ENCODE peak calls at places on chromosome 9, in five cellular contexts. N is PC-3, H is progenitor cell of endocrine pancreas, K is body of pancreas, X is astrocyte of the cerebellum. Z is an unnamed sample.

GRCh38 chr9:35605336-35606137 is 475 bp downstream of the TESK1 start:
- DNase-seq in X (no peak), K (peak), N (no peak), H (no peak), Z (peak)

GRCh38 chr9:85662558-85662957 is 79.2 kb downstream of the AGTPBP1 start:
- DNase-seq in X (no peak), K (no peak), H (no peak), N (no peak), Z (no peak)

GRCh38 chr9:113154471-113154870 is 3.7 kb downstream of the SLC31A2 start:
- DNase-seq in H (no peak), N (peak), X (peak), K (peak), Z (no peak)

GRCh38 chr9:13823021-13823420 is 490.9 kb downstream of the NFIB start:
- DNase-seq in N (no peak), K (no peak), H (no peak), X (peak), Z (no peak)

GRCh38 chr9:77989437-77989836 is 42.2 kb downstream of the GNAQ start:
- DNase-seq in X (no peak), N (no peak), H (no peak), K (no peak), Z (no peak)

GRCh38 chr9:128558431-128559310 is 6.3 kb downstream of the SPTAN1 start:
- DNase-seq in X (peak), K (peak), N (peak), H (no peak), Z (peak)

GRCh38 chr9:108672475-108673065 is 183.2 kb downstream of the ACTL7B start:
- DNase-seq in K (no peak), X (no peak), N (peak), H (no peak), Z (no peak)

GRCh38 chr9:16421534-16421933 is 448.9 kb downstream of the BNC2 start:
- DNase-seq in N (no peak), H (no peak), X (no peak), K (no peak), Z (no peak)

GRCh38 chr9:92607773-92608172 is 62.2 kb downstream of the IPPK start:
- DNase-seq in N (no peak), K (peak), X (peak), H (no peak), Z (no peak)

GRCh38 chr9:74366111-74366510 is 131.0 kb upstream of the RORB start:
- DNase-seq in N (no peak), X (no peak), K (no peak), H (no peak), Z (no peak)

GRCh38 chr9:130043654-130044623 is 950 bp upstream of the FNBP1 start:
- DNase-seq in X (no peak), H (peak), K (peak), N (no peak), Z (no peak)

GRCh38 chr9:94443039-94443722 is 111.7 kb upstream of the PCAT7 start:
- DNase-seq in K (no peak), N (no peak), X (no peak), H (no peak), Z (no peak)

GRCh38 chr9:16058131-16058549 is 505.3 kb downstream of the CCDC171 start:
- DNase-seq in N (peak), X (no peak), K (no peak), H (no peak), Z (peak)

GRCh38 chr9:83425240-83425639 is 113.0 kb downstream of the FRMD3 start:
- DNase-seq in X (no peak), N (peak), K (peak), H (no peak), Z (no peak)

GRCh38 chr9:87324613-87325194 is 173.0 kb upstream of the DAPK1 start:
- DNase-seq in K (peak), H (no peak), X (peak), N (peak), Z (peak)

DNA sequence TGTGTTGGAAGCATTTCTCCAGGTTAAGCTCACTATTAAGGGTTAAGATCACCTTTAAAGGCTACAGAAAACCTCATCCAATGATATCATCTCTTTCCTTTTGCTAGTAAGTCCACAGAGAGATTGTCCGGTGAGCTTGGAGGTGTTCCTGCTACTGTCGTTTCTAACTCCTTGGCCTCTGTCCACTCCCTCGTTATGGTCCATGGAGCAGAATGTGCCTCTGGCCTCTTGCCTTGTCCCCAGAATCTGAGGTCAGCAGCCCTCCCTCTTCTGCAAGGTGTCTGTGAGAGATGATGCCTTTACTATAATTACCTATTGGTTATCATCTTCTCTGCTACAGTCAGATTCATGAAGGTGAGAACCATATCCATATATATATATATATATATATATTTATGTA is 15.0 kb downstream of the ORM2 start:
- DNase-seq in N (no peak), K (no peak), X (no peak), H (no peak), Z (no peak)
- TF ChIP-seq CTCF in N (no peak), K (no peak), X (no peak), H (no peak), Z (no peak)

DNA sequence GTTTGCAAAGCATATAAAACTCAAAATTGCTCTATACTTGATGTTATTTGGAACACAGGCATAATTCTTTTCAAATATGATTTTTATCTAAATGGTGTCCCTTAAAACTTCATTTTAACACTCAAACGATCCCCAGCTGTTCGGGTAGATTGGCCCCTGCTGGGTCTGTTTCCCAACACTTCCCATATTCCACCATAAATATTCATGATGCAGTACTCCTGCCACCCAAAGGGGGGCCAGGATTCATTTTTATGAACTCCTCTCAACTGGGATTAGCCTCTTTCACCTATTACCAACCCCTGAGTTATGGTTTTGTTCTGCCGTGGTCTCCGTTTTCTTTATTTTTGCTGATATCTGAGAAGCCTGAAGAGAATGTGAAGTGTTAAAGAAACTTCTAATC is 383.9 kb downstream of the DMRT2 start:
- DNase-seq in K (no peak), X (no peak), H (no peak), N (peak), Z (no peak)
- TF ChIP-seq CTCF in K (peak), X (no peak), H (peak), N (peak), Z (no peak)

DNA sequence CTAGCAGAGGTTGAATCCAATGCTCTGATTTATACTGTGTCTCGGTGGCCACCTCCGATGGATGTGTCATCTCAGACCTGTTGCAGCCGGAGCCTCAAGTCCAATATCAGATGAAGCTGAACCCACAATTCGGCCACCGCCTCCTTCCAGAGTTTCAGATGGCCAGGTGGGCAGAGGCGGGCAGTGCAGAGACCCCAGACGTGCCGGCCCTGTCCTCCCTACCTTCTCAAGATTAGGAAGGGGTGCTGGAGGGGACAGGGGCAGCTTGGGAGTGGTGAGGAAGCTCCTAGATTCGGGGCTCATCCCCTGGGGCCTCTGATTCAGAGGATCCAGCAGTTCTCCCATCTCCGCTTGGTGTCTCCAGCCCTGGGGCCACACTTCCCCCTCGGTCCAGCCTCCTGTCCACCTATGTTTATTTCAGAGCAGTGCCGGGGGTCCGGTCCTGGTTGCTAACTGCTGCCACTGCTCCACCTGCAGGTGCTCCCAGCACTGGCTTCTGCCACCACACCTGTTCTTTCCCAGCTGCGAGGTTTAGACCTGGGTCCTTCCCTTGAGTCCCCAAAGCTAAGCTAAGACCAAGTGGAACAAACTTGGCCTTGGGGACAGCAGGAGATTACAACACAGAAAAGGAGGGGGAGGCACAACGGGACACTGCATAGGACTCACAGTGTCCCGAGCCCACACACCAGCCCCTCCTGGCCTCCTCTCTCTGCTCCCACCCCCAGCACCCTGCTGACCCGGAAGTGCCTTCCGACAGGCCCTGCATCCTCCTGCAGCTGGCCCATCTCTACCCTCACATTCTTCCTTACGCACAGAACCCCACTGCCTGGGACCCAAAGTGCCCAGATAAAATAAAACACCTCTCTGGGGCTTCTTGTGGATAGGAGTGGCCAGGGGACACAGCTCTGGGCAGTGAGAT is 81.6 kb downstream of the NTNG2 start:
- DNase-seq in H (no peak), X (no peak), K (peak), N (peak), Z (no peak)
- TF ChIP-seq CTCF in H (no peak), X (no peak), K (peak), N (no peak), Z (no peak)

DNA sequence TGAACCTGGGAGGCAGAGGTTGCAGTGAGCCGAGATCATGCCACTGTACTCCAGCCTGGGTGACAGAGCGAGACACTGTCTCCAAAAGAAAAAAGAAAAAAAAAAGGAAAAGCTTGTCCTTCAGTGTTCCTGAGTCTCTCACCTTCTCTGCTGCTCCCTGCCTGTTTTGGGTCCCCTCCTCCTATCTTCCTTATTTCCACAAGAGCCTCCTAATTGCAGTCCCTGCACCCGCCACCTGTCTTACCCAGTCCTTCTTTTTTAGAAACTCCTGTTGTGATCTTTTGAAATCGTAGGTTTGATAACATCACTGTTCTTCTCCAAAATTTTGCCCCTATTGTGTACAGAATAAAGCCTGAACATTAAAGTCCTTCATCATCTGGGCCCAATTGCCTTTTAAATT is 234.9 kb downstream of the SH3GL2 start:
- DNase-seq in K (no peak), H (no peak), N (no peak), X (no peak), Z (no peak)
- TF ChIP-seq CTCF in K (no peak), H (no peak), N (no peak), X (no peak), Z (no peak)

DNA sequence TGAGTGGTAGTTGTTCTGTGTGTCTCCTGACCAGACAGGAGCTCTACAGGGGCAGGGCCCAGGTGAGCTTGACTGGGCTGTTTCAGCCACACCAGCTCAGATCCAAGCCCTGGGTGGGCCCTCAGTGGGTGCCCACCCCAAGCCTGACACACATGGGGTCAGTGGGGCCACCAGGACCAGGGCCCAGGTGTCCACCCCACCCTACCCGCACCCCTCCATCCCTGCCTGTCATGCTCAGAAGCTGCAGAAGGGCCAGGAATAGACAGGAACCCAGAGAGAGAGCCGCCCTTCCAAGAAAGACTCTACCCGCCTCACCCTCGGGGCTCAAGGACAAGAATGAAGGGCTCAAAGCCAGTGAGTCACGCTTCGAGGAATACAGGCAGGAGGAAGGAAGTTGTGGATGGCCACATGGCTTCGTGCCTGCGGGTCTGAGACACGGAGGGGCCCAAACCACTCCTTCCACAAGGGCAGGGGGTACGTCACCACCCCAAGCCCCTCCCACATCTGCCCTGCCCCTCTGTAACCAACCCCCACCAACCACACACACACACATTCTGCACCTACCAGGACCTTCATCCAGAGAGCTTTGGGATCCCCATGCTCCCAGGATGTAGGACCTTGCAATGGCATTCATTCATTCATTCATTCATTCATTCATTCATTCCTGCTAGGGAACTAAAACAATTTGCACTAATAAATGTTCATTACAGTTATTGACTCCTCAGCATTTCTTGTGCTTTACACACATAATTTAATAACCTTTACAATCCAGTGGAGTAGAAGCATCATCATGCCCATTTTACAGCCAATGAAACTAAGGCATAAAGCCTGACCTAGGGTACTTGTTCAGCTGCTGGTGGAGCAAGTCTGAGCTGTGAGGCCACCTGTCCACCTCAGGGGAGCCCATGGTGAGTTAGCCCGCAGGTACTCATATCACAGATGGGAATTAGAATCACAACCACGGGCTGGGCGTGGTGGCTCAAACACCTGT is 56.0 kb upstream of the STXBP1 start:
- DNase-seq in K (peak), H (no peak), N (peak), X (peak), Z (no peak)
- TF ChIP-seq CTCF in K (no peak), H (no peak), N (no peak), X (no peak), Z (no peak)

GRCh38 chr9:37390759-37391158 is 31.7 kb upstream of the GRHPR start:
- DNase-seq in K (peak), X (no peak), H (no peak), N (peak), Z (peak)
- TF ChIP-seq CTCF in K (peak), X (peak), H (peak), N (peak), Z (peak)

GRCh38 chr9:136625101-136626065 is 37.3 kb upstream of the EGFL7 start:
- DNase-seq in N (peak), H (no peak), X (no peak), K (peak), Z (peak)
- TF ChIP-seq CTCF in N (peak), H (no peak), X (peak), K (peak), Z (peak)

GRCh38 chr9:33165263-33166151 is 1.6 kb downstream of the B4GALT1 start:
- DNase-seq in K (peak), H (no peak), N (peak), X (peak), Z (peak)

GRCh38 chr9:33168941-33169544 is 1.9 kb upstream of the B4GALT1 start:
- DNase-seq in X (no peak), K (no peak), N (no peak), H (no peak), Z (no peak)

GRCh38 chr9:33167949-33168535 is 906 bp upstream of the B4GALT1 start:
- DNase-seq in X (no peak), H (no peak), N (no peak), K (no peak), Z (peak)

GRCh38 chr9:33166263-33167083 is 663 bp downstream of the B4GALT1 start:
- DNase-seq in H (no peak), X (no peak), K (peak), N (no peak), Z (no peak)

GRCh38 chr9:33167084-33167948 is at the start of gene B4GALT1:
- DNase-seq in X (peak), K (peak), N (peak), H (peak), Z (peak)
- TF ChIP-seq CTCF in X (no peak), K (no peak), N (no peak), H (no peak), Z (peak)

Z was measured in GM13977.